ENCODE peak calls at places on chromosomes 13 and 19, in seven cellular contexts. D, T, Y, Z, L, A and X are unnamed samples.

GRCh38 chr19:5624741-5625140 is 1.9 kb downstream of the SAFB start:
- DNase-seq in D (no peak), A (no peak), Z (no peak), T (peak), Y (no peak), L (no peak), X (no peak)

GRCh38 chr13:28047784-28048388 is 52.5 kb downstream of the FLT3 start:
- DNase-seq in T (peak), A (no peak), Y (no peak), D (no peak), L (no peak), Z (no peak), X (no peak)

GRCh38 chr19:15673176-15673654 is 328 bp downstream of the CYP4F12 start:
- DNase-seq in T (no peak), Z (no peak), Y (no peak), L (no peak), A (no peak), D (no peak), X (no peak)

GRCh38 chr19:33387351-33388230 is 14.1 kb downstream of the CEBPG start:
- DNase-seq in Z (no peak), A (no peak), L (no peak), Y (no peak), D (no peak), T (no peak), X (no peak)

GRCh38 chr13:87123987-87124784 is 547.0 kb upstream of the SLITRK5 start:
- DNase-seq in D (peak), A (no peak), L (no peak), T (peak), Y (no peak), Z (no peak), X (peak)

GRCh38 chr13:53254495-53254894 is 225.9 kb downstream of the OLFM4 start:
- DNase-seq in A (no peak), L (no peak), Z (no peak), Y (no peak), T (peak), D (no peak), X (no peak)

GRCh38 chr13:98291658-98292057 is 114.6 kb upstream of the RNF113B start:
- DNase-seq in Y (no peak), A (no peak), D (no peak), T (no peak), L (no peak), Z (no peak), X (no peak)

GRCh38 chr13:60398438-60398891 is 1.4 kb downstream of the TDRD3 start:
- DNase-seq in D (no peak), T (no peak), A (no peak), Z (no peak), Y (no peak), L (no peak), X (peak)

GRCh38 chr13:79870123-79870522 is 389.2 kb downstream of the NDFIP2 start:
- DNase-seq in T (no peak), D (no peak), L (no peak), A (no peak), Y (no peak), Z (no peak), X (peak)

GRCh38 chr19:31139871-31140505 is 209.2 kb downstream of the TSHZ3 start:
- DNase-seq in A (no peak), T (peak), D (peak), Y (no peak), Z (no peak), L (no peak), X (peak)

GRCh38 chr19:10335149-10336053 is 2.1 kb upstream of the RAVER1 start:
- DNase-seq in Z (no peak), A (no peak), D (no peak), Y (no peak), L (no peak), T (no peak), X (no peak)

GRCh38 chr19:13717194-13717643 is 47.1 kb upstream of the MRI1 start:
- DNase-seq in Y (no peak), T (no peak), Z (no peak), L (no peak), D (no peak), A (no peak), X (peak)

GRCh38 chr13:98537740-98538139 is 39.2 kb downstream of the STK24 start:
- DNase-seq in L (no peak), D (no peak), Y (no peak), Z (no peak), T (no peak), A (no peak), X (no peak)

GRCh38 chr19:28715157-28715556 is 497.8 kb downstream of the UQCRFS1 start:
- DNase-seq in Y (no peak), T (no peak), L (no peak), D (no peak), A (no peak), Z (no peak), X (no peak)

GRCh38 chr19:1250374-1251232 is 2.2 kb downstream of the MIDN start:
- DNase-seq in Y (no peak), Z (no peak), T (peak), L (peak), D (no peak), A (no peak), X (peak)

GRCh38 chr13:30569901-30570576 is 47.7 kb upstream of the USPL1 start:
- DNase-seq in Y (no peak), D (peak), Z (no peak), A (no peak), L (no peak), T (peak), X (peak)

GRCh38 chr19:3723883-3724282 is 15.7 kb downstream of the TJP3 start:
- DNase-seq in Y (no peak), D (no peak), L (no peak), T (no peak), A (no peak), Z (no peak), X (no peak)

GRCh38 chr19:49486232-49486631 is 1.2 kb upstream of the RPL13A start:
- DNase-seq in A (no peak), Z (no peak), Y (no peak), L (no peak), T (no peak), D (no peak), X (no peak)

GRCh38 chr13:36158606-36159005 is 27.4 kb upstream of the DCLK1 start:
- DNase-seq in Z (no peak), T (no peak), D (no peak), L (no peak), A (no peak), Y (no peak), X (no peak)